ENCODE peak calls at places on chromosomes 4 and X, in six cellular contexts. One of them, this sample, is unnamed.

GRCh38 chrX:21837056-21837455 is 2.4 kb upstream of the MBTPS2 start:
- DNase-seq in CD8-positive, alpha-beta T cell: no peak
- DNase-seq in uterus: no peak
- DNase-seq in hepatocyte: no peak
- DNase-seq in kidney: no peak
- DNase-seq in heart right ventricle: no peak
- DNase-seq in this sample: no peak

GRCh38 chrX:46262299-46262698 is 282.9 kb downstream of the ZNF674 start:
- DNase-seq in CD8-positive, alpha-beta T cell: no peak
- DNase-seq in uterus: no peak
- DNase-seq in hepatocyte: no peak
- DNase-seq in kidney: no peak
- DNase-seq in heart right ventricle: no peak
- DNase-seq in this sample: no peak

GRCh38 chr4:26321326-26322276 is 787 bp downstream of the RBPJ start:
- DNase-seq in CD8-positive, alpha-beta T cell: no peak
- DNase-seq in uterus: peak; percentile 18
- DNase-seq in hepatocyte: peak; percentile 48
- DNase-seq in kidney: peak; percentile 83
- DNase-seq in heart right ventricle: no peak
- DNase-seq in this sample: peak; percentile 18

GRCh38 chr4:145937990-145938611 is 522 bp downstream of the ZNF827 start:
- DNase-seq in CD8-positive, alpha-beta T cell: peak; percentile 8
- DNase-seq in uterus: peak; percentile 21
- DNase-seq in hepatocyte: peak; percentile 63
- DNase-seq in kidney: no peak
- DNase-seq in heart right ventricle: no peak
- DNase-seq in this sample: peak; percentile 44

GRCh38 chr4:1205641-1206298 is 33.4 kb upstream of the SPON2 start:
- DNase-seq in CD8-positive, alpha-beta T cell: no peak
- DNase-seq in uterus: peak; percentile 18
- DNase-seq in hepatocyte: no peak
- DNase-seq in kidney: peak; percentile 72
- DNase-seq in heart right ventricle: peak; percentile 15
- DNase-seq in this sample: no peak

GRCh38 chr4:123433573-123433972 is 37.0 kb downstream of the SPRY1 start:
- DNase-seq in CD8-positive, alpha-beta T cell: no peak
- DNase-seq in uterus: no peak
- DNase-seq in hepatocyte: no peak
- DNase-seq in kidney: no peak
- DNase-seq in heart right ventricle: no peak
- DNase-seq in this sample: no peak

GRCh38 chrX:84735025-84735424 is 232.8 kb upstream of the HDX start:
- DNase-seq in CD8-positive, alpha-beta T cell: no peak
- DNase-seq in uterus: no peak
- DNase-seq in hepatocyte: peak; percentile 22
- DNase-seq in kidney: no peak
- DNase-seq in heart right ventricle: no peak
- DNase-seq in this sample: no peak

GRCh38 chr4:124777007-124777406 is 64.5 kb upstream of the ANKRD50 start:
- DNase-seq in CD8-positive, alpha-beta T cell: no peak
- DNase-seq in uterus: no peak
- DNase-seq in hepatocyte: no peak
- DNase-seq in kidney: no peak
- DNase-seq in heart right ventricle: no peak
- DNase-seq in this sample: no peak

GRCh38 chrX:72052415-72053090 is 79.2 kb downstream of the RTL5 start:
- DNase-seq in CD8-positive, alpha-beta T cell: no peak
- DNase-seq in uterus: no peak
- DNase-seq in hepatocyte: no peak
- DNase-seq in kidney: no peak
- DNase-seq in heart right ventricle: no peak
- DNase-seq in this sample: no peak

GRCh38 chrX:78595901-78596502 is 63.1 kb downstream of the RTL3 start:
- DNase-seq in CD8-positive, alpha-beta T cell: no peak
- DNase-seq in uterus: no peak
- DNase-seq in hepatocyte: no peak
- DNase-seq in kidney: no peak
- DNase-seq in heart right ventricle: no peak
- DNase-seq in this sample: no peak

GRCh38 chrX:44352739-44353138 is 9.3 kb upstream of the EFHC2 start:
- DNase-seq in CD8-positive, alpha-beta T cell: no peak
- DNase-seq in uterus: no peak
- DNase-seq in hepatocyte: peak; percentile 17
- DNase-seq in kidney: no peak
- DNase-seq in heart right ventricle: no peak
- DNase-seq in this sample: peak; percentile 36

GRCh38 chr4:110160616-110161015 is 37.8 kb downstream of the ELOVL6 start:
- DNase-seq in CD8-positive, alpha-beta T cell: no peak
- DNase-seq in uterus: no peak
- DNase-seq in hepatocyte: no peak
- DNase-seq in kidney: no peak
- DNase-seq in heart right ventricle: no peak
- DNase-seq in this sample: no peak

GRCh38 chr4:110165382-110166285 is 32.8 kb downstream of the ELOVL6 start:
- DNase-seq in CD8-positive, alpha-beta T cell: peak; percentile 23
- DNase-seq in uterus: no peak
- DNase-seq in hepatocyte: peak; percentile 44
- DNase-seq in kidney: no peak
- DNase-seq in heart right ventricle: no peak
- DNase-seq in this sample: peak; percentile 69

GRCh38 chr4:110164251-110164650 is 34.2 kb downstream of the ELOVL6 start:
- DNase-seq in CD8-positive, alpha-beta T cell: no peak
- DNase-seq in uterus: no peak
- DNase-seq in hepatocyte: no peak
- DNase-seq in kidney: no peak
- DNase-seq in heart right ventricle: no peak
- DNase-seq in this sample: no peak

GRCh38 chr4:110163327-110164070 is 34.9 kb downstream of the ELOVL6 start:
- DNase-seq in CD8-positive, alpha-beta T cell: no peak
- DNase-seq in uterus: no peak
- DNase-seq in hepatocyte: no peak
- DNase-seq in kidney: no peak
- DNase-seq in heart right ventricle: no peak
- DNase-seq in this sample: peak; percentile 59

GRCh38 chr4:110164856-110165255 is 33.6 kb downstream of the ELOVL6 start:
- DNase-seq in CD8-positive, alpha-beta T cell: no peak
- DNase-seq in uterus: no peak
- DNase-seq in hepatocyte: no peak
- DNase-seq in kidney: no peak
- DNase-seq in heart right ventricle: no peak
- DNase-seq in this sample: peak; percentile 5
- H3K27ac ChIP-seq in CD8-positive, alpha-beta T cell: peak overlapping the region; percentile 31
- H3K27ac ChIP-seq in uterus: no peak overlapping the region
- H3K27ac ChIP-seq in hepatocyte: peak overlapping the region; percentile 49
- H3K27ac ChIP-seq in kidney: no peak overlapping the region
- H3K27ac ChIP-seq in heart right ventricle: no peak overlapping the region
- H3K27ac ChIP-seq in this sample: peak overlapping the region; percentile 60

GRCh38 chrX:106874075-106874474 is 29.1 kb downstream of the RIPPLY1 start:
- DNase-seq in CD8-positive, alpha-beta T cell: no peak
- DNase-seq in uterus: no peak
- DNase-seq in hepatocyte: peak; percentile 44
- DNase-seq in kidney: no peak
- DNase-seq in heart right ventricle: no peak
- DNase-seq in this sample: peak; percentile 10
- TF ChIP-seq CTCF in CD8-positive, alpha-beta T cell: peak; percentile 64
- TF ChIP-seq CTCF in uterus: peak; percentile 49
- TF ChIP-seq CTCF in hepatocyte: peak; percentile 53
- TF ChIP-seq CTCF in kidney: no peak
- TF ChIP-seq CTCF in heart right ventricle: peak; percentile 50
- TF ChIP-seq CTCF in this sample: peak; percentile 50

GRCh38 chr4:185307136-185307950 is 88.4 kb downstream of the LRP2BP start:
- DNase-seq in CD8-positive, alpha-beta T cell: no peak
- DNase-seq in uterus: no peak
- DNase-seq in hepatocyte: no peak
- DNase-seq in kidney: no peak
- DNase-seq in heart right ventricle: no peak
- DNase-seq in this sample: peak; percentile 66
- H3K27ac ChIP-seq in CD8-positive, alpha-beta T cell: no peak overlapping the region
- H3K27ac ChIP-seq in uterus: no peak overlapping the region
- H3K27ac ChIP-seq in hepatocyte: no peak overlapping the region
- H3K27ac ChIP-seq in kidney: no peak overlapping the region
- H3K27ac ChIP-seq in heart right ventricle: no peak overlapping the region
- H3K27ac ChIP-seq in this sample: no peak overlapping the region

GRCh38 chrX:34893741-34894140 is 48.9 kb upstream of the FAM47B start:
- DNase-seq in CD8-positive, alpha-beta T cell: no peak
- DNase-seq in uterus: no peak
- DNase-seq in hepatocyte: no peak
- DNase-seq in kidney: no peak
- DNase-seq in heart right ventricle: no peak
- DNase-seq in this sample: no peak
- TF ChIP-seq CTCF in CD8-positive, alpha-beta T cell: no peak
- TF ChIP-seq CTCF in uterus: no peak
- TF ChIP-seq CTCF in hepatocyte: peak; percentile 41
- TF ChIP-seq CTCF in kidney: no peak
- TF ChIP-seq CTCF in heart right ventricle: peak; percentile 23
- TF ChIP-seq CTCF in this sample: peak; percentile 8

GRCh38 chrX:141947350-141947749 is 43.7 kb downstream of the MAGEC1 start:
- DNase-seq in CD8-positive, alpha-beta T cell: no peak
- DNase-seq in uterus: no peak
- DNase-seq in hepatocyte: no peak
- DNase-seq in kidney: no peak
- DNase-seq in heart right ventricle: no peak
- DNase-seq in this sample: no peak
- H3K27ac ChIP-seq in CD8-positive, alpha-beta T cell: no peak overlapping the region
- H3K27ac ChIP-seq in uterus: no peak overlapping the region
- H3K27ac ChIP-seq in hepatocyte: no peak overlapping the region
- H3K27ac ChIP-seq in kidney: no peak overlapping the region
- H3K27ac ChIP-seq in heart right ventricle: no peak overlapping the region
- H3K27ac ChIP-seq in this sample: no peak overlapping the region

GRCh38 chrX:32408389-32408788 is 803.0 kb downstream of the DMD start:
- DNase-seq in CD8-positive, alpha-beta T cell: no peak
- DNase-seq in uterus: no peak
- DNase-seq in hepatocyte: peak; percentile 11
- DNase-seq in kidney: no peak
- DNase-seq in heart right ventricle: no peak
- DNase-seq in this sample: no peak
- TF ChIP-seq CTCF in CD8-positive, alpha-beta T cell: no peak
- TF ChIP-seq CTCF in uterus: no peak
- TF ChIP-seq CTCF in hepatocyte: peak; percentile 47
- TF ChIP-seq CTCF in kidney: no peak
- TF ChIP-seq CTCF in heart right ventricle: no peak
- TF ChIP-seq CTCF in this sample: no peak

DNA sequence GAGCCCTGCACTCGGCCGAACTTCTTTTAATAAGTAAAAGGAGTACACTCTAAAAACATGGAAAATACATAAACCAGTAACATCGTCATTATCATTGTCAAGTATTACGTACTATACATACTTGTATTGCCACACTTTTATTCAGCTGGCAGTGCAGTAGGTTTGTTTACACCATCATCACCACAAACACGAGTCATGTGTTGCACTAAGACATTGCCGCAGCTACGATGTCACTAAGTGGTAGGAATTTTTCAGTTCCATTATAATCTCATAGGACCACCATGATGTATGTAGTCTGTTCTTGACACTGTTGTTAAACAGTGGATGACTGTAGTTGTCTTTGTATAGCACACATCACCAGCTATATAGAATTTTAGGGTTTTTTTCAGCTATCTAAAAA is 48.0 kb upstream of the TMEM131L start:
- DNase-seq in CD8-positive, alpha-beta T cell: no peak
- DNase-seq in uterus: no peak
- DNase-seq in hepatocyte: no peak
- DNase-seq in kidney: no peak
- DNase-seq in heart right ventricle: no peak
- DNase-seq in this sample: no peak
- H3K27ac ChIP-seq in CD8-positive, alpha-beta T cell: no peak overlapping the region
- H3K27ac ChIP-seq in uterus: no peak overlapping the region
- H3K27ac ChIP-seq in hepatocyte: no peak overlapping the region
- H3K27ac ChIP-seq in kidney: no peak overlapping the region
- H3K27ac ChIP-seq in heart right ventricle: no peak overlapping the region
- H3K27ac ChIP-seq in this sample: no peak overlapping the region

DNA sequence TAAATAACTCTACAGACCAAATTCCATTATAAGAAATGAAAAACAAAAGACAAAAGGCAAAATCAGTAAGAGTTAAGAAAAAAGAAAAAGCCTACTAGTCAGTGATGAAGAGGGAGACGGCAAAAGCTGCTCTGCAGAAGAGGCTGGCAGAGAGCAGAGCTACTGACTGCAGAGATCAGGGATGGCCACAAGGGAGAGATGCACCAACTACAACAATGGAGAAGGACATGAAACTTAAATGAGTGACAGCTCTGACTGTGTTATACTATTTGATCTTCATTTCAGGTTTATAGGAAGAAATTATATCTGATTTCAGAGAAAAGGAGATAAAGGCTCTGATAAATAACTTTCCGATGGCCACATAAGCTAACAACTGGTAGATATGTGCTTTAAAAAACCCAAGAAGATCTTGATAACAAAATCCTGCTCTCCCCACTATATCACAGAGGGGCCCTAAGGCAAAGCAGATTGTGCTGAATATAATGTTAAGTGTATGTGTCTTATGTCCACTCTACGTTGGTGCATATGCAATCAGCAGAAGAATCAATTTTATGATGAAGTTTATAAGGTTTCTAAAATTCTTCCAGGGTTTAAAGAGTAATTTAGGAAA is 58.4 kb upstream of the COX18 start:
- DNase-seq in CD8-positive, alpha-beta T cell: no peak
- DNase-seq in uterus: no peak
- DNase-seq in hepatocyte: peak; percentile 35
- DNase-seq in kidney: no peak
- DNase-seq in heart right ventricle: no peak
- DNase-seq in this sample: peak; percentile 3
- TF ChIP-seq CTCF in CD8-positive, alpha-beta T cell: no peak
- TF ChIP-seq CTCF in uterus: no peak
- TF ChIP-seq CTCF in hepatocyte: peak; percentile 26
- TF ChIP-seq CTCF in kidney: peak; percentile 20
- TF ChIP-seq CTCF in heart right ventricle: peak; percentile 31
- TF ChIP-seq CTCF in this sample: no peak

DNA sequence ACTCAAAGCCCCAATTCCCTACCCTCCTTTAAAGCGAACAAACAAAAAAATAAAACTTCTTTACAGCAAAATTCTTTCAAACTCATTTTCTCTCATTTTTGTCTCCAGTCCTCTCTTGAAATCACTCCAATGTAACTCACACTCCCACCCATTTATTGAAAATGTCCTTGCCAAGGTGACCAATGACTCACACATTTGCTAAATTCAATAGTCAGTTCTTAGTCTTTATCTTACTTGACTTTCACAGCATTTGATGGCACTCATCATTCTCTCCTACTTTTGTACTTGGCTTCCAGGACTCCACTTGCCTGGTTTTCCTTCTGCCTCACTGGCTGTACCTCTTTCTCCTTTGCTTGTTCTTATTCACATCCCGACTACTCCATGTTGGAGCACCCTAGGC is 19.9 kb downstream of the CC2D2A start:
- DNase-seq in CD8-positive, alpha-beta T cell: no peak
- DNase-seq in uterus: no peak
- DNase-seq in hepatocyte: no peak
- DNase-seq in kidney: no peak
- DNase-seq in heart right ventricle: no peak
- DNase-seq in this sample: no peak
- H3K27ac ChIP-seq in CD8-positive, alpha-beta T cell: no peak overlapping the region
- H3K27ac ChIP-seq in uterus: no peak overlapping the region
- H3K27ac ChIP-seq in hepatocyte: no peak overlapping the region
- H3K27ac ChIP-seq in kidney: no peak overlapping the region
- H3K27ac ChIP-seq in heart right ventricle: peak overlapping the region; percentile 39
- H3K27ac ChIP-seq in this sample: no peak overlapping the region